ENCODE peak calls at places on chromosome 13, in five cellular contexts. G is activated naive CD8-positive, alpha-beta T cell treated with anti-CD3 and anti-CD28 coated beads for 36 hours; E is foreskin melanocyte; Y is KG1; W is RKO. F is an unnamed sample.

GRCh38 chr13:44423824-44424223 is 50.2 kb downstream of the SERP2 start:
- DNase-seq in E (no peak), Y (no peak), W (no peak), G (no peak), F (no peak)

GRCh38 chr13:59112375-59112774 is 1051.4 kb downstream of the DIAPH3 start:
- DNase-seq in E (peak), W (peak), G (no peak), Y (no peak), F (no peak)

GRCh38 chr13:110913322-110913721 is 1.5 kb downstream of the ANKRD10 start:
- DNase-seq in E (no peak), Y (no peak), W (no peak), G (no peak), F (peak)

GRCh38 chr13:94617389-94618000 is 15.8 kb downstream of the GPR180 start:
- DNase-seq in Y (no peak), G (no peak), W (peak), E (no peak), F (peak)

GRCh38 chr13:91133941-91134772 is 213.3 kb upstream of the MIR17HG start:
- DNase-seq in G (no peak), W (peak), Y (peak), E (peak), F (peak)

GRCh38 chr13:32761472-32761871 is 175.2 kb downstream of the PDS5B start:
- DNase-seq in G (no peak), W (no peak), Y (no peak), E (no peak), F (no peak)

GRCh38 chr13:99150575-99151370 is 49.9 kb upstream of the UBAC2 start:
- DNase-seq in G (no peak), E (no peak), Y (no peak), W (no peak), F (no peak)

GRCh38 chr13:113474179-113474578 is 16.3 kb downstream of the DCUN1D2 start:
- DNase-seq in W (no peak), E (no peak), G (no peak), Y (no peak), F (no peak)

GRCh38 chr13:108993346-108993745 is 363.9 kb downstream of the MYO16 start:
- DNase-seq in W (no peak), E (no peak), G (no peak), Y (no peak), F (no peak)

GRCh38 chr13:79767126-79767525 is 286.2 kb downstream of the NDFIP2 start:
- DNase-seq in Y (no peak), G (no peak), E (no peak), W (no peak), F (no peak)

GRCh38 chr13:112893570-112894422 is 75.2 kb upstream of the MCF2L start:
- DNase-seq in Y (no peak), G (peak), E (no peak), W (peak), F (peak)

GRCh38 chr13:102700088-102701031 is 5.5 kb upstream of the METTL21C start:
- DNase-seq in G (no peak), E (no peak), W (no peak), Y (no peak), F (no peak)

GRCh38 chr13:22095794-22096193 is 424.9 kb downstream of the FGF9 start:
- DNase-seq in G (no peak), W (no peak), Y (no peak), E (no peak), F (no peak)

GRCh38 chr13:98459721-98460370 is 117.1 kb downstream of the STK24 start:
- DNase-seq in E (no peak), W (no peak), G (no peak), Y (no peak), F (no peak)

GRCh38 chr13:107296804-107297203 is 728.9 kb upstream of the ARGLU1 start:
- DNase-seq in W (peak), E (no peak), G (no peak), Y (no peak), F (no peak)

GRCh38 chr13:111877906-111878305 is 189.0 kb upstream of the SOX1 start:
- DNase-seq in Y (no peak), W (no peak), E (no peak), G (no peak), F (no peak)

GRCh38 chr13:73372691-73373627 is 314.2 kb downstream of the KLF5 start:
- DNase-seq in G (no peak), E (no peak), W (no peak), Y (no peak), F (no peak)

GRCh38 chr13:111153977-111154332 is 38.8 kb downstream of the ARHGEF7 start:
- DNase-seq in W (peak), E (no peak), G (no peak), Y (peak), F (peak)

GRCh38 chr13:36282818-36283432 is 14.7 kb downstream of the CCDC169 start:
- DNase-seq in E (peak), W (peak), Y (no peak), G (no peak), F (peak)

GRCh38 chr13:102687520-102687919 is 7.3 kb downstream of the METTL21C start:
- DNase-seq in E (no peak), Y (no peak), W (no peak), G (no peak), F (no peak)

GRCh38 chr13:75607447-75607846 is 28.7 kb upstream of the LMO7 start:
- DNase-seq in W (no peak), Y (no peak), G (no peak), E (no peak), F (no peak)

GRCh38 chr13:48654511-48654910 is 782 bp downstream of the CYSLTR2 start:
- DNase-seq in G (no peak), Y (no peak), W (no peak), E (no peak), F (no peak)

GRCh38 chr13:105462981-105463380 is 1072.5 kb downstream of the EFNB2 start:
- DNase-seq in Y (no peak), W (no peak), E (no peak), G (no peak), F (no peak)

GRCh38 chr13:113119166-113119821 is 3.3 kb upstream of the F10 start:
- DNase-seq in W (no peak), G (no peak), Y (no peak), E (no peak), F (no peak)

GRCh38 chr13:23557733-23558132 is 12.5 kb upstream of the TNFRSF19 start:
- DNase-seq in Y (no peak), W (no peak), E (no peak), G (no peak), F (no peak)

GRCh38 chr13:38348890-38349289 is 761 bp upstream of the UFM1 start:
- DNase-seq in Y (peak), G (peak), E (peak), W (peak), F (peak)

GRCh38 chr13:101514695-101515275 is 62.3 kb downstream of the ITGBL1 start:
- DNase-seq in E (peak), W (peak), Y (no peak), G (no peak), F (peak)

GRCh38 chr13:110555601-110556223 is 5.8 kb downstream of the RAB20 start:
- DNase-seq in Y (peak), E (no peak), W (no peak), G (no peak), F (peak)